ENCODE peak calls at places on chromosome 19, in six cellular contexts. One of them, this sample, is unnamed.

GRCh38 chr19:39474139-39474620 is 6.5 kb upstream of the TIMM50 start:
- DNase-seq in adrenal gland: peak; percentile 59
- DNase-seq in AG10803: peak; percentile 19
- DNase-seq in SHP77: peak; percentile 72
- DNase-seq in NCI-H69: peak; percentile 64
- DNase-seq in neuronal stem cell: peak; percentile 45
- DNase-seq in this sample: peak; percentile 86

GRCh38 chr19:44741841-44742352 is 6.6 kb upstream of the BCL3 start:
- DNase-seq in adrenal gland: peak; percentile 99
- DNase-seq in AG10803: peak; percentile 100
- DNase-seq in SHP77: peak; percentile 94
- DNase-seq in NCI-H69: peak; percentile 91
- DNase-seq in neuronal stem cell: no peak
- DNase-seq in this sample: peak; percentile 94

GRCh38 chr19:31589109-31589508 is 239.9 kb upstream of the TSHZ3 start:
- DNase-seq in adrenal gland: no peak
- DNase-seq in AG10803: no peak
- DNase-seq in SHP77: no peak
- DNase-seq in NCI-H69: no peak
- DNase-seq in neuronal stem cell: no peak
- DNase-seq in this sample: no peak

GRCh38 chr19:3981736-3982681 is 3.3 kb downstream of the EEF2 start:
- DNase-seq in adrenal gland: no peak
- DNase-seq in AG10803: no peak
- DNase-seq in SHP77: no peak
- DNase-seq in NCI-H69: no peak
- DNase-seq in neuronal stem cell: no peak
- DNase-seq in this sample: no peak

GRCh38 chr19:1259206-1259872 is 9.8 kb upstream of the CIRBP start:
- DNase-seq in adrenal gland: peak; percentile 75
- DNase-seq in AG10803: peak; percentile 71
- DNase-seq in SHP77: peak; percentile 65
- DNase-seq in NCI-H69: peak; percentile 71
- DNase-seq in neuronal stem cell: no peak
- DNase-seq in this sample: peak; percentile 37

GRCh38 chr19:41352609-41353465 is 885 bp downstream of the TGFB1 start:
- DNase-seq in adrenal gland: peak; percentile 62
- DNase-seq in AG10803: peak; percentile 45
- DNase-seq in SHP77: peak; percentile 36
- DNase-seq in NCI-H69: peak; percentile 78
- DNase-seq in neuronal stem cell: no peak
- DNase-seq in this sample: peak; percentile 73

GRCh38 chr19:50030225-50030624 is 4.4 kb downstream of the ZNF473 start:
- DNase-seq in adrenal gland: no peak
- DNase-seq in AG10803: no peak
- DNase-seq in SHP77: no peak
- DNase-seq in NCI-H69: no peak
- DNase-seq in neuronal stem cell: no peak
- DNase-seq in this sample: no peak

GRCh38 chr19:642755-643727 is 3.4 kb downstream of the FGF22 start:
- DNase-seq in adrenal gland: no peak
- DNase-seq in AG10803: no peak
- DNase-seq in SHP77: no peak
- DNase-seq in NCI-H69: no peak
- DNase-seq in neuronal stem cell: no peak
- DNase-seq in this sample: no peak

GRCh38 chr19:40740747-40741146 is 9.5 kb downstream of the ACTMAP start:
- DNase-seq in adrenal gland: no peak
- DNase-seq in AG10803: peak; percentile 85
- DNase-seq in SHP77: no peak
- DNase-seq in NCI-H69: no peak
- DNase-seq in neuronal stem cell: no peak
- DNase-seq in this sample: no peak

GRCh38 chr19:571127-571974 is 1.0 kb upstream of the BSG start:
- DNase-seq in adrenal gland: peak; percentile 50
- DNase-seq in AG10803: no peak
- DNase-seq in SHP77: peak; percentile 86
- DNase-seq in NCI-H69: peak; percentile 92
- DNase-seq in neuronal stem cell: peak; percentile 56
- DNase-seq in this sample: peak; percentile 70

GRCh38 chr19:16594131-16594586 is 21.9 kb upstream of the SLC35E1 start:
- DNase-seq in adrenal gland: no peak
- DNase-seq in AG10803: no peak
- DNase-seq in SHP77: no peak
- DNase-seq in NCI-H69: no peak
- DNase-seq in neuronal stem cell: no peak
- DNase-seq in this sample: no peak

GRCh38 chr19:14674764-14675163 is at the start of gene ADGRE3:
- DNase-seq in adrenal gland: no peak
- DNase-seq in AG10803: no peak
- DNase-seq in SHP77: no peak
- DNase-seq in NCI-H69: peak; percentile 6
- DNase-seq in neuronal stem cell: no peak
- DNase-seq in this sample: no peak

GRCh38 chr19:9000933-9001332 is 9.3 kb downstream of the MUC16 start:
- DNase-seq in adrenal gland: no peak
- DNase-seq in AG10803: no peak
- DNase-seq in SHP77: no peak
- DNase-seq in NCI-H69: no peak
- DNase-seq in neuronal stem cell: no peak
- DNase-seq in this sample: no peak

GRCh38 chr19:5251096-5252065 is 89.2 kb downstream of the PTPRS start:
- DNase-seq in adrenal gland: no peak
- DNase-seq in AG10803: no peak
- DNase-seq in SHP77: no peak
- DNase-seq in NCI-H69: no peak
- DNase-seq in neuronal stem cell: no peak
- DNase-seq in this sample: no peak

GRCh38 chr19:42831221-42832019 is 48.1 kb downstream of the PSG1 start:
- DNase-seq in adrenal gland: no peak
- DNase-seq in AG10803: no peak
- DNase-seq in SHP77: no peak
- DNase-seq in NCI-H69: no peak
- DNase-seq in neuronal stem cell: no peak
- DNase-seq in this sample: no peak

GRCh38 chr19:32857584-32857983 is 12.0 kb downstream of the SLC7A9 start:
- DNase-seq in adrenal gland: no peak
- DNase-seq in AG10803: no peak
- DNase-seq in SHP77: no peak
- DNase-seq in NCI-H69: no peak
- DNase-seq in neuronal stem cell: no peak
- DNase-seq in this sample: no peak

GRCh38 chr19:19651076-19651475 is 7.6 kb upstream of the GMIP start:
- DNase-seq in adrenal gland: no peak
- DNase-seq in AG10803: no peak
- DNase-seq in SHP77: no peak
- DNase-seq in NCI-H69: no peak
- DNase-seq in neuronal stem cell: no peak
- DNase-seq in this sample: no peak

GRCh38 chr19:6577410-6578125 is 13.4 kb downstream of the CD70 start:
- DNase-seq in adrenal gland: no peak
- DNase-seq in AG10803: peak; percentile 7
- DNase-seq in SHP77: peak; percentile 47
- DNase-seq in NCI-H69: peak; percentile 23
- DNase-seq in neuronal stem cell: no peak
- DNase-seq in this sample: no peak

GRCh38 chr19:336067-336614 is 8.5 kb downstream of the MIER2 start:
- DNase-seq in adrenal gland: no peak
- DNase-seq in AG10803: no peak
- DNase-seq in SHP77: no peak
- DNase-seq in NCI-H69: no peak
- DNase-seq in neuronal stem cell: no peak
- DNase-seq in this sample: no peak

GRCh38 chr19:55440411-55441105 is 2.5 kb downstream of the SHISA7 start:
- DNase-seq in adrenal gland: no peak
- DNase-seq in AG10803: no peak
- DNase-seq in SHP77: no peak
- DNase-seq in NCI-H69: peak; percentile 79
- DNase-seq in neuronal stem cell: no peak
- DNase-seq in this sample: peak; percentile 77

GRCh38 chr19:48964205-48965032 is 690 bp upstream of the FTL start:
- DNase-seq in adrenal gland: no peak
- DNase-seq in AG10803: peak; percentile 76
- DNase-seq in SHP77: no peak
- DNase-seq in NCI-H69: peak; percentile 61
- DNase-seq in neuronal stem cell: no peak
- DNase-seq in this sample: peak; percentile 54

GRCh38 chr19:3159565-3159964 is 19.0 kb upstream of the S1PR4 start:
- DNase-seq in adrenal gland: no peak
- DNase-seq in AG10803: no peak
- DNase-seq in SHP77: no peak
- DNase-seq in NCI-H69: no peak
- DNase-seq in neuronal stem cell: no peak
- DNase-seq in this sample: no peak

GRCh38 chr19:41309225-41310030 is 544 bp upstream of the CCDC97 start:
- DNase-seq in adrenal gland: no peak
- DNase-seq in AG10803: peak; percentile 33
- DNase-seq in SHP77: no peak
- DNase-seq in NCI-H69: peak; percentile 43
- DNase-seq in neuronal stem cell: no peak
- DNase-seq in this sample: no peak

GRCh38 chr19:54457773-54458647 is 5.6 kb downstream of the LENG9 start:
- DNase-seq in adrenal gland: no peak
- DNase-seq in AG10803: no peak
- DNase-seq in SHP77: no peak
- DNase-seq in NCI-H69: no peak
- DNase-seq in neuronal stem cell: no peak
- DNase-seq in this sample: no peak

GRCh38 chr19:40006273-40006691 is 9.4 kb downstream of the ZNF546 start:
- DNase-seq in adrenal gland: no peak
- DNase-seq in AG10803: peak; percentile 70
- DNase-seq in SHP77: no peak
- DNase-seq in NCI-H69: no peak
- DNase-seq in neuronal stem cell: no peak
- DNase-seq in this sample: no peak

GRCh38 chr19:1051791-1052190 is 11.9 kb downstream of the ABCA7 start:
- DNase-seq in adrenal gland: no peak
- DNase-seq in AG10803: no peak
- DNase-seq in SHP77: no peak
- DNase-seq in NCI-H69: no peak
- DNase-seq in neuronal stem cell: no peak
- DNase-seq in this sample: no peak

GRCh38 chr19:778910-779653 is 18.2 kb upstream of the PTBP1 start:
- DNase-seq in adrenal gland: no peak
- DNase-seq in AG10803: peak; percentile 96
- DNase-seq in SHP77: no peak
- DNase-seq in NCI-H69: peak; percentile 82
- DNase-seq in neuronal stem cell: no peak
- DNase-seq in this sample: peak; percentile 40

GRCh38 chr19:2412449-2412848 is 14.9 kb downstream of the TIMM13 start:
- DNase-seq in adrenal gland: no peak
- DNase-seq in AG10803: no peak
- DNase-seq in SHP77: no peak
- DNase-seq in NCI-H69: no peak
- DNase-seq in neuronal stem cell: no peak
- DNase-seq in this sample: no peak